ENCODE peak calls at places on chromosomes 2 and 18, in ten cellular contexts. J, Z, C, Q, S, P, F, K, X and R are unnamed samples.

GRCh38 chr2:223860809-223861738 is 23.7 kb upstream of the AP1S3 start:
- DNase-seq in P (no peak), S (peak), Z (peak), C (no peak), K (no peak), X (peak), F (peak), J (no peak), Q (no peak), R (no peak)

GRCh38 chr2:161910200-161910599 is 163.8 kb downstream of the DPP4 start:
- DNase-seq in K (no peak), J (no peak), P (no peak), Q (no peak), Z (no peak), S (no peak), F (no peak), X (no peak), C (no peak), R (no peak)

GRCh38 chr2:69946351-69947077 is 14.9 kb downstream of the ASPRV1 start:
- DNase-seq in F (no peak), X (peak), P (peak), Q (no peak), C (no peak), J (no peak), S (peak), Z (no peak), K (no peak), R (no peak)

GRCh38 chr18:56097561-56098095 is 509.6 kb upstream of the TCF4 start:
- DNase-seq in J (peak), C (no peak), Q (no peak), Z (no peak), K (no peak), X (no peak), F (no peak), S (no peak), P (no peak), R (no peak)

GRCh38 chr2:166404831-166405568 is 29.3 kb upstream of the SCN9A start:
- DNase-seq in X (no peak), P (no peak), C (no peak), K (no peak), Q (no peak), J (no peak), Z (no peak), S (no peak), F (no peak), R (no peak)

GRCh38 chr18:8375269-8375668 is 234.0 kb upstream of the RAB12 start:
- DNase-seq in S (no peak), X (peak), P (no peak), F (no peak), K (no peak), Z (no peak), J (no peak), C (no peak), Q (no peak), R (no peak)

GRCh38 chr18:58501033-58501432 is 127.9 kb downstream of the ALPK2 start:
- DNase-seq in X (no peak), C (no peak), S (no peak), P (no peak), J (no peak), Z (no peak), Q (no peak), K (no peak), F (no peak), R (no peak)

GRCh38 chr2:71788186-71788525 is 334.8 kb downstream of the DYSF start:
- DNase-seq in K (no peak), F (peak), X (no peak), J (no peak), S (no peak), Z (no peak), C (no peak), Q (no peak), P (no peak), R (peak)

GRCh38 chr2:157574165-157574564 is 54.5 kb downstream of the ACVR1C start:
- DNase-seq in X (no peak), F (no peak), P (no peak), C (no peak), K (no peak), Q (no peak), S (no peak), J (no peak), Z (no peak), R (no peak)

GRCh38 chr2:61504949-61505348 is 33.2 kb downstream of the XPO1 start:
- DNase-seq in X (no peak), P (no peak), S (no peak), Q (no peak), K (no peak), F (no peak), Z (no peak), C (no peak), J (no peak), R (no peak)

GRCh38 chr2:28095622-28096021 is 205.1 kb downstream of the BABAM2 start:
- DNase-seq in J (no peak), Z (no peak), P (no peak), F (no peak), X (no peak), C (no peak), S (no peak), Q (no peak), K (no peak), R (no peak)

GRCh38 chr2:60530228-60530627 is 23.2 kb downstream of the BCL11A start:
- DNase-seq in S (no peak), P (no peak), X (peak), C (no peak), F (peak), Q (no peak), J (no peak), Z (peak), K (no peak), R (no peak)

GRCh38 chr18:23837591-23837990 is 148.3 kb downstream of the LAMA3 start:
- DNase-seq in S (peak), Z (no peak), C (peak), Q (no peak), K (no peak), F (no peak), J (peak), X (peak), P (no peak), R (no peak)

GRCh38 chr2:169095631-169096105 is 26.3 kb downstream of the DHRS9 start:
- DNase-seq in F (peak), C (no peak), K (peak), P (no peak), X (peak), J (peak), Z (no peak), Q (no peak), S (peak), R (no peak)

GRCh38 chr2:122480381-122481243 is 725.2 kb downstream of the TSN start:
- DNase-seq in X (no peak), J (no peak), Z (no peak), K (no peak), P (no peak), S (no peak), F (no peak), Q (no peak), C (no peak), R (no peak)

GRCh38 chr2:54704688-54705605 is 18.5 kb upstream of the EML6 start:
- DNase-seq in K (no peak), Z (no peak), J (no peak), Q (peak), P (no peak), S (peak), F (peak), C (no peak), X (peak), R (no peak)

GRCh38 chr2:128644156-128644555 is 325.5 kb upstream of the HS6ST1 start:
- DNase-seq in Q (peak), J (peak), F (no peak), X (no peak), S (no peak), P (peak), Z (no peak), K (no peak), C (no peak), R (peak)

GRCh38 chr18:70333316-70333715 is 44.5 kb downstream of the SOCS6 start:
- DNase-seq in Q (no peak), P (no peak), X (no peak), C (no peak), S (no peak), F (no peak), J (no peak), Z (no peak), K (no peak), R (no peak)

GRCh38 chr18:56641714-56642331 is 3.4 kb upstream of the TXNL1 start:
- DNase-seq in S (peak), Z (no peak), F (no peak), P (no peak), X (peak), K (no peak), Q (no peak), J (no peak), C (no peak), R (no peak)

GRCh38 chr2:237120956-237121720 is 35.4 kb downstream of the COPS8 start:
- DNase-seq in P (no peak), F (no peak), X (no peak), S (no peak), Q (no peak), C (no peak), Z (no peak), J (no peak), K (no peak), R (no peak)

GRCh38 chr18:13703899-13704298 is 22.5 kb downstream of the FAM210A start:
- DNase-seq in F (no peak), K (no peak), J (no peak), X (no peak), C (no peak), P (no peak), S (peak), Q (peak), Z (no peak), R (no peak)

GRCh38 chr2:10410716-10411437 is 37.2 kb downstream of the ODC1 start:
- DNase-seq in S (no peak), J (no peak), Z (no peak), X (no peak), P (no peak), Q (no peak), K (no peak), F (no peak), C (no peak), R (no peak)

GRCh38 chr2:73043978-73044832 is 27.3 kb downstream of the SFXN5 start:
- DNase-seq in X (no peak), J (no peak), C (no peak), P (no peak), K (no peak), Q (no peak), F (no peak), S (peak), Z (no peak), R (no peak)

GRCh38 chr18:48514786-48515185 is 24.0 kb upstream of the CTIF start:
- DNase-seq in X (no peak), K (no peak), J (no peak), S (peak), Z (no peak), F (no peak), C (no peak), Q (no peak), P (no peak), R (no peak)

GRCh38 chr2:131151398-131151797 is 46.3 kb downstream of the PLEKHB2 start:
- DNase-seq in K (no peak), J (no peak), S (no peak), Z (no peak), Q (no peak), P (no peak), F (no peak), C (no peak), X (no peak), R (no peak)

GRCh38 chr2:47658646-47659320 is 124.2 kb upstream of the MSH6 start:
- DNase-seq in S (no peak), F (no peak), P (no peak), X (no peak), Z (no peak), C (no peak), J (no peak), K (no peak), Q (no peak), R (no peak)

DNA sequence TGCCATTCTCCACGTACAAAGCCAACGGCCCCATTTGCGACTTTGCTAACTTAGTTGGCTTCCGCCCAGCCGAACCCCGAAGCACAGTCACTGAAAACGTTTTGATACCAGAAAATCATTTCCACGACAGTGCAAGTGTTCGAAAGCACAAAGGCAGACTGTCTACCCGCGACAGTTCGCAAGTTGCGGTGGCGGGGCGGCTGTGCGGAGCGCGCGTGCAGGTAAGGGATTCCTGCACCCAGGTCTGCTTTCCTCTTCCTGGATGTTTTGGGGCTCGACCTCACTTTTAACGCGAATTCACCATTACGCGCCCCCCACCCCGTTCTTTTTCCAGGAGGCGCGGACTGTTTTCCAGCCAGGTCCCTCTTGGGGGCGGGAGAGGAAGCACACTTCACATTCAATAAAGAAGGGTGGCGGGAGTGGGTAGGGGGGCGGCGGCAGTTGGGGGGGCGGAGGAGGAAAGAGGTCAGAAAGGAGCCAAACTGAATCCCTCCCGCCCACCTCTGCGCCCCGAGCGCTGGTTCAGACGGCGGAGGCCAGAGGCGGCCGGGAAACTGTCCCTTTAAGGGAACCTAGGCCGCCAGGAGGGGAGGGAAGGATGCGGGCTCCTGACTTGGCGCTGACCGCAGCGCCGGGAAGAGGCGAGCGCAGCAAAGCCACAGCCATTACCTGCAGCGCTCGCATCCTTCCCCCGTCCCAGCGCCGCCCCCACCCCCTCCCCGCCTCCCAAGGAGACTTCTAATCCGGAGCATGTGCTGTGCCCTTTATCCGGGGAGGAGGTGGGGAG is 107.5 kb upstream of the KCTD1 start:
- DNase-seq in K (no peak), S (peak), F (peak), X (peak), Z (peak), Q (peak), J (no peak), C (peak), P (no peak), R (peak)
- TF ChIP-seq CTCF in K (no peak), S (peak), F (no peak), X (no peak), Z (peak), Q (no peak), J (no peak), C (peak), P (no peak), R (peak)

GRCh38 chr2:134194519-134194918 is 59.4 kb upstream of the MGAT5 start:
- DNase-seq in S (no peak), P (no peak), Z (no peak), C (no peak), X (no peak), F (no peak), K (no peak), J (no peak), Q (no peak), R (no peak)

GRCh38 chr2:134191835-134192234 is 62.0 kb upstream of the MGAT5 start:
- DNase-seq in Q (no peak), K (no peak), S (no peak), Z (no peak), X (no peak), J (no peak), P (no peak), F (no peak), C (no peak), R (no peak)

GRCh38 chr2:134195341-134195740 is 58.5 kb upstream of the MGAT5 start:
- DNase-seq in S (no peak), J (no peak), K (no peak), C (no peak), F (no peak), Q (no peak), X (no peak), Z (no peak), P (no peak), R (no peak)

GRCh38 chr2:134193006-134193405 is 60.9 kb upstream of the MGAT5 start:
- DNase-seq in Q (no peak), S (peak), P (no peak), Z (no peak), F (no peak), J (no peak), X (peak), K (no peak), C (no peak), R (no peak)

DNA sequence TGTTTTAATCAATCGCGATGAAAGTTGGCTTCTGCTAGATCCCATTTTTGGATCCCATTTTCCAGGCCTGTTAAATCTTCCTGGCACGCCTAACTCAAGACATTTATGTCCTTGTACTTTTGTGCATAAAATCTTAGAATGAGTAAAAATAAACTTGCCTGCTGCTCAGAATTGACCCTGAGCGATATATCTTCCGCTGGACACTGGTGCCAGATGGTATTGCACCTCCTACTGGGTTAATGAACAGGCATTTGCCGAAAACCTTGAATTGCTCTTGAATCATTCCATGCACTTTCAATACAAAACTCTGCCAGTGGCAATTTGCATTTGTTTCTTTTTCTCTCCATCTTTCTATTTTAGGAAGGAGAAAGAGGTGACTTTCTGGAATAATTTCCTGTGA is 60.1 kb upstream of the MGAT5 start:
- DNase-seq in F (no peak), Z (no peak), Q (no peak), K (no peak), J (no peak), X (no peak), P (no peak), C (no peak), S (peak), R (no peak)
- TF ChIP-seq CTCF in F (no peak), Z (no peak), Q (peak), K (no peak), J (no peak), X (no peak), P (no peak), C (no peak), S (peak), R (peak)

GRCh38 chr18:25123438-25124225 is 228.3 kb downstream of the ZNF521 start:
- DNase-seq in P (no peak), C (no peak), X (no peak), K (no peak), F (no peak), Z (no peak), Q (no peak), J (no peak), S (no peak), R (no peak)

GRCh38 chr18:25125670-25126069 is 226.3 kb downstream of the ZNF521 start:
- DNase-seq in C (no peak), K (no peak), J (no peak), Z (no peak), P (no peak), X (no peak), Q (no peak), S (no peak), F (no peak), R (no peak)

GRCh38 chr18:25126751-25127150 is 225.2 kb downstream of the ZNF521 start:
- DNase-seq in Q (no peak), J (no peak), F (no peak), X (no peak), C (no peak), P (no peak), Z (no peak), K (no peak), S (no peak), R (no peak)

GRCh38 chr18:25121442-25121841 is 230.5 kb downstream of the ZNF521 start:
- DNase-seq in Q (peak), S (no peak), J (no peak), K (no peak), Z (no peak), X (no peak), C (no peak), F (no peak), P (no peak), R (no peak)
- TF ChIP-seq CTCF in Q (peak), S (no peak), J (no peak), K (no peak), Z (no peak), X (no peak), C (no peak), F (no peak), P (no peak), R (no peak)

DNA sequence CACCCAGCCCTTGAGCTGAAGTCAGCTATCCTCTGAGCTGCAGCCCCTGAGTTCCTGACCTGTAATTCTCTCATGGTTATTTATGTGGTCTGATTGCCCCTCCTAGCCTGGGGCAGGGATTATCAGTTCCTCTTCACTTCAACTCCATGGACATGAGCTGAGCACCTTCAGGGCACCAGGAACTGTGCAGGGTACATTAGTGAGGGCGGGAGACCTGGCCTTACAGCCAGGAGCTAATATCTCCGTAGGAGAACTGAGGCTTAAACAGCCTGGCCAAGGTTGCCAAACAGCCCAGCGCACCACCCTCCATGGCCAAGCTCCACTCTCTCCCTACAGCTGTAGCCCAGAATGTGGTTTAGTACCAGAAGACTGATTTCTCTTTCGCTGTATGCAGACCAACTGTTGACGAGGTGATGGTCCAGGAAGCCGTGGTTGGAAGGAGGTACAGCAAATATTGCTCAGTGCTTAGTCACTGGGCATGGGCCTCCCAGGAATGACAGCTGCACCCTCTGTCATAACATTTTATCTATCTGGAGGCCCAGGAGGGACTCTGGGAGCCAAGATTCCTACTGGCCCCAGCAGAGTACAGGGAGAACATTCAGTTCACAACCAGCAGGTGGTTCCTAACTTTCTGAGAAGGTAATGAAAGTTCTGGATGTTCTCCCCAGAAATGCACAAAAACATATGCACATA is 228.7 kb upstream of the SIX2 start:
- DNase-seq in F (peak), C (peak), Z (no peak), K (peak), P (no peak), S (peak), Q (no peak), J (no peak), X (peak), R (no peak)
- TF ChIP-seq CTCF in F (peak), C (peak), Z (no peak), K (peak), P (no peak), S (peak), Q (no peak), J (no peak), X (peak), R (no peak)

DNA sequence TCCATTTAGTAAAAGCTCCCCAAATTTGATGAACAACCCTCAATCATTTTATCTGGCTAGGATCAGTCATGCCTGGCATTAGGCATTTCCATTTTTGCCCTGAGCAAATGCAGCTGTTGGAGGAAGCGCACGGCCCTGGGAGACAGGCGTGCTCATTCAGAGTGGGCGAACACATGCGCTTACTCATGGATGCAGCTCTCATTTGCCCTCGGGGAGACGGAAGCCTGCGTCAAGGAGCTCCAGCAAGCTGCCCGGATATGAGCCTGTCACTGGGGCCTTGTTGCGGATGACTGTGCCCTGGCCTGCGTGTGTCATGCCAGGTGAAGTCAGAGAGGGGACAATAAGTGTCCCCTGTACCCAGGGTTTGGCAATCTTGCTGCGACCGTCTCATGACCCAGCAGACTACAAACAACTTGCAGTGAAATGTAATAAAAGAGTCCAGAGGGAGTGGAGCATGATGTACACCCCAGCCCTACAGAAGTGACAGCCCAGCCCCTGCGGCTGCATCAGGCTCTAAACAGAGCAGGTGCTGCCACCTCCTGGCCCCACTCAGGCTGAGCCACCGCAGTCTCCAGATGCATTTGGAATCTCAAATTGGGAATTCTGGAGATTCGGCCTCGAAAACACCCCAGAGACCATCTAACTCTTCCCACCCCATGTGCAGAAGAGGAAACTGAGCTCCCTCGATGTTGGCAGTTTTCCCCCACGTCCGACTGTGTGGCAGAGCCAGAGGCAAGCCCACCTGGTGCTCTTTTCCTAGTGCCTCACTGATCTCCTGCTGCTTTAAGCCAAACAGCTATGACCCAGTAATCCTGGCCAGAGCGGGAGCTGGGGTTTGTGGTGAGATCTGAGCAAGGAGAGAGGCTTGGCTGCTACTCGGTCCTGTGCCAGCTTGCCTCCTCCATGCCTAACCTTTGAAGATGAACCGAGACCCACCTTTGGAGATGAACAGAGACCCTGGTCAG is 105.0 kb upstream of the ALK start:
- DNase-seq in C (peak), S (peak), X (peak), F (peak), K (peak), P (no peak), Q (peak), J (peak), Z (peak), R (peak)
- TF ChIP-seq CTCF in C (peak), S (peak), X (peak), F (peak), K (peak), P (no peak), Q (peak), J (peak), Z (peak), R (peak)